ENCODE peak calls at places on chromosomes 7 and 10, in seven cellular contexts. G, C, Z, V, L, M and O are unnamed samples.

GRCh38 chr7:47185193-47185592 is 396.7 kb downstream of the TNS3 start:
- DNase-seq in Z (no peak), V (no peak), L (no peak), G (no peak), C (no peak), M (no peak), O (no peak)

GRCh38 chr10:6299234-6299633 is 96.5 kb downstream of the PFKFB3 start:
- DNase-seq in C (peak; percentile 97), M (no peak), Z (no peak), L (peak; percentile 75), G (no peak), V (no peak), O (no peak)

GRCh38 chr7:134029-134428 is 58.3 kb upstream of the FAM20C start:
- DNase-seq in C (no peak), Z (no peak), M (no peak), G (no peak), L (no peak), V (no peak), O (no peak)

GRCh38 chr10:31315453-31315852 is 3.6 kb upstream of the ZEB1 start:
- DNase-seq in G (no peak), V (no peak), M (peak; percentile 82), L (no peak), Z (no peak), C (no peak), O (no peak)

GRCh38 chr7:105015631-105015965 is 1.6 kb downstream of the KMT2E start:
- DNase-seq in G (no peak), Z (peak; percentile 22), M (peak; percentile 41), L (peak; percentile 53), C (peak; percentile 28), V (no peak), O (no peak)

GRCh38 chr7:46948776-46949175 is 633.1 kb downstream of the TNS3 start:
- DNase-seq in G (no peak), Z (no peak), L (no peak), C (no peak), V (no peak), M (no peak), O (no peak)

GRCh38 chr7:131338990-131339389 is 11.3 kb downstream of the MKLN1 start:
- DNase-seq in Z (no peak), V (no peak), G (no peak), M (no peak), L (no peak), C (no peak), O (no peak)

GRCh38 chr7:151348970-151349369 is 7.4 kb downstream of the NUB1 start:
- DNase-seq in Z (no peak), M (no peak), G (no peak), C (no peak), L (no peak), V (no peak), O (no peak)

GRCh38 chr7:82624337-82624736 is 180.8 kb upstream of the CACNA2D1 start:
- DNase-seq in V (no peak), L (no peak), G (no peak), C (no peak), Z (no peak), M (peak; percentile 97), O (no peak)

GRCh38 chr7:26451997-26452396 is 160.3 kb downstream of the SNX10 start:
- DNase-seq in C (no peak), L (no peak), M (no peak), V (no peak), G (no peak), Z (no peak), O (no peak)

GRCh38 chr10:123149568-123150228 is 1.8 kb downstream of the HMX2 start:
- DNase-seq in L (no peak), Z (no peak), C (no peak), G (peak; percentile 57), V (no peak), M (peak; percentile 42), O (no peak)

GRCh38 chr10:25026463-25026862 is 10.1 kb downstream of the THNSL1 start:
- DNase-seq in L (no peak), C (peak; percentile 32), Z (no peak), M (peak; percentile 10), V (no peak), G (no peak), O (no peak)

GRCh38 chr10:6348091-6348862 is 145.5 kb downstream of the PFKFB3 start:
- DNase-seq in G (no peak), Z (peak; percentile 73), L (peak; percentile 51), C (no peak), M (no peak), V (peak; percentile 50), O (peak; percentile 74)

GRCh38 chr10:60203993-60204618 is 185.6 kb downstream of the ANK3 start:
- DNase-seq in C (peak; percentile 9), Z (no peak), G (peak; percentile 21), V (no peak), L (no peak), M (peak; percentile 54), O (no peak)

GRCh38 chr10:83881647-83882046 is 257.7 kb upstream of the GHITM start:
- DNase-seq in Z (no peak), G (no peak), L (no peak), C (no peak), M (no peak), V (no peak), O (no peak)

GRCh38 chr10:60130130-60130579 is 223.8 kb upstream of the CCDC6 start:
- DNase-seq in V (no peak), M (no peak), L (no peak), G (no peak), Z (no peak), C (no peak), O (no peak)

GRCh38 chr7:101743241-101743994 is 74.0 kb upstream of the CUX1 start:
- DNase-seq in V (peak; percentile 41), Z (peak; percentile 56), L (peak; percentile 63), M (peak; percentile 49), G (peak; percentile 56), C (peak; percentile 47), O (peak; percentile 66)